ENCODE peak calls at places on chromosome 13, in ten cellular contexts. One of them, this sample, is unnamed.

GRCh38 chr13:45448965-45449559 is 15.7 kb upstream of the COG3 start:
- DNase-seq in MCF 10A: no peak
- DNase-seq in cardiac muscle cell: no peak
- DNase-seq in upper lobe of right lung: no peak
- DNase-seq in B cell: no peak
- DNase-seq in AG09319: no peak
- DNase-seq in lung: no peak
- DNase-seq in nephron progenitor cell: no peak
- DNase-seq in brain microvascular endothelial cell: no peak
- DNase-seq in upper lobe of left lung: no peak
- DNase-seq in this sample: no peak

GRCh38 chr13:48333976-48334375 is 30.4 kb downstream of the RB1 start:
- DNase-seq in MCF 10A: peak
- DNase-seq in B cell: no peak
- DNase-seq in cardiac muscle cell: peak
- DNase-seq in upper lobe of left lung: no peak
- DNase-seq in brain microvascular endothelial cell: no peak
- DNase-seq in upper lobe of right lung: no peak
- DNase-seq in AG09319: no peak
- DNase-seq in nephron progenitor cell: no peak
- DNase-seq in lung: no peak
- DNase-seq in this sample: no peak

GRCh38 chr13:71605744-71606143 is 261.3 kb downstream of the DACH1 start:
- DNase-seq in MCF 10A: no peak
- DNase-seq in cardiac muscle cell: no peak
- DNase-seq in AG09319: no peak
- DNase-seq in lung: no peak
- DNase-seq in brain microvascular endothelial cell: no peak
- DNase-seq in upper lobe of left lung: no peak
- DNase-seq in upper lobe of right lung: no peak
- DNase-seq in nephron progenitor cell: no peak
- DNase-seq in B cell: no peak
- DNase-seq in this sample: no peak

GRCh38 chr13:112619730-112620639 is 32.0 kb upstream of the TUBGCP3 start:
- DNase-seq in MCF 10A: no peak
- DNase-seq in upper lobe of left lung: no peak
- DNase-seq in cardiac muscle cell: peak
- DNase-seq in AG09319: no peak
- DNase-seq in upper lobe of right lung: no peak
- DNase-seq in lung: peak
- DNase-seq in brain microvascular endothelial cell: no peak
- DNase-seq in B cell: no peak
- DNase-seq in nephron progenitor cell: peak
- DNase-seq in this sample: no peak

GRCh38 chr13:86135856-86136255 is 336.6 kb upstream of the SLITRK6 start:
- DNase-seq in upper lobe of right lung: no peak
- DNase-seq in B cell: no peak
- DNase-seq in brain microvascular endothelial cell: no peak
- DNase-seq in lung: no peak
- DNase-seq in AG09319: no peak
- DNase-seq in nephron progenitor cell: no peak
- DNase-seq in cardiac muscle cell: no peak
- DNase-seq in MCF 10A: no peak
- DNase-seq in upper lobe of left lung: no peak
- DNase-seq in this sample: no peak

GRCh38 chr13:30394798-30395191 is 27.5 kb upstream of the UBE2L5 start:
- DNase-seq in brain microvascular endothelial cell: no peak
- DNase-seq in cardiac muscle cell: no peak
- DNase-seq in nephron progenitor cell: no peak
- DNase-seq in AG09319: no peak
- DNase-seq in MCF 10A: no peak
- DNase-seq in upper lobe of left lung: no peak
- DNase-seq in lung: no peak
- DNase-seq in B cell: no peak
- DNase-seq in upper lobe of right lung: no peak
- DNase-seq in this sample: no peak

GRCh38 chr13:54660277-54660676 is 1631.7 kb downstream of the OLFM4 start:
- DNase-seq in brain microvascular endothelial cell: no peak
- DNase-seq in MCF 10A: no peak
- DNase-seq in lung: no peak
- DNase-seq in upper lobe of left lung: peak
- DNase-seq in B cell: no peak
- DNase-seq in cardiac muscle cell: no peak
- DNase-seq in upper lobe of right lung: no peak
- DNase-seq in nephron progenitor cell: no peak
- DNase-seq in AG09319: no peak
- DNase-seq in this sample: no peak

GRCh38 chr13:36945078-36945477 is 25.0 kb upstream of the SMAD9 start:
- DNase-seq in nephron progenitor cell: no peak
- DNase-seq in lung: no peak
- DNase-seq in MCF 10A: no peak
- DNase-seq in AG09319: no peak
- DNase-seq in B cell: no peak
- DNase-seq in upper lobe of left lung: no peak
- DNase-seq in cardiac muscle cell: no peak
- DNase-seq in upper lobe of right lung: no peak
- DNase-seq in brain microvascular endothelial cell: no peak
- DNase-seq in this sample: no peak

GRCh38 chr13:102369303-102369702 is 32.5 kb downstream of the FGF14 start:
- DNase-seq in lung: no peak
- DNase-seq in brain microvascular endothelial cell: no peak
- DNase-seq in nephron progenitor cell: no peak
- DNase-seq in upper lobe of left lung: no peak
- DNase-seq in MCF 10A: peak
- DNase-seq in upper lobe of right lung: no peak
- DNase-seq in cardiac muscle cell: no peak
- DNase-seq in AG09319: no peak
- DNase-seq in B cell: no peak
- DNase-seq in this sample: no peak

GRCh38 chr13:20616059-20616797 is 49.3 kb downstream of the IFT88 start:
- DNase-seq in cardiac muscle cell: peak
- DNase-seq in AG09319: peak
- DNase-seq in upper lobe of right lung: no peak
- DNase-seq in nephron progenitor cell: no peak
- DNase-seq in B cell: no peak
- DNase-seq in upper lobe of left lung: no peak
- DNase-seq in brain microvascular endothelial cell: peak
- DNase-seq in MCF 10A: peak
- DNase-seq in lung: no peak
- DNase-seq in this sample: no peak

GRCh38 chr13:93227280-93227905 is 786 bp downstream of the GPC6 start:
- DNase-seq in B cell: no peak
- DNase-seq in MCF 10A: peak
- DNase-seq in upper lobe of left lung: peak
- DNase-seq in nephron progenitor cell: peak
- DNase-seq in lung: no peak
- DNase-seq in AG09319: no peak
- DNase-seq in cardiac muscle cell: peak
- DNase-seq in upper lobe of right lung: no peak
- DNase-seq in brain microvascular endothelial cell: peak
- DNase-seq in this sample: no peak

GRCh38 chr13:110713981-110714797 is 689 bp downstream of the ING1 start:
- DNase-seq in MCF 10A: peak
- DNase-seq in B cell: peak
- DNase-seq in nephron progenitor cell: peak
- DNase-seq in brain microvascular endothelial cell: peak
- DNase-seq in AG09319: no peak
- DNase-seq in lung: peak
- DNase-seq in cardiac muscle cell: peak
- DNase-seq in upper lobe of right lung: peak
- DNase-seq in upper lobe of left lung: peak
- DNase-seq in this sample: peak

GRCh38 chr13:34044041-34044440 is 226.1 kb downstream of the RFC3 start:
- DNase-seq in upper lobe of left lung: no peak
- DNase-seq in MCF 10A: peak
- DNase-seq in nephron progenitor cell: no peak
- DNase-seq in lung: no peak
- DNase-seq in B cell: no peak
- DNase-seq in AG09319: no peak
- DNase-seq in cardiac muscle cell: peak
- DNase-seq in upper lobe of right lung: no peak
- DNase-seq in brain microvascular endothelial cell: no peak
- DNase-seq in this sample: no peak

GRCh38 chr13:51158365-51158764 is 47.3 kb upstream of the C13orf42 start:
- DNase-seq in MCF 10A: no peak
- DNase-seq in cardiac muscle cell: no peak
- DNase-seq in lung: no peak
- DNase-seq in B cell: no peak
- DNase-seq in upper lobe of right lung: no peak
- DNase-seq in AG09319: no peak
- DNase-seq in nephron progenitor cell: peak
- DNase-seq in upper lobe of left lung: no peak
- DNase-seq in brain microvascular endothelial cell: no peak
- DNase-seq in this sample: no peak
- TF ChIP-seq CTCF in MCF 10A: no peak
- TF ChIP-seq CTCF in cardiac muscle cell: no peak
- TF ChIP-seq CTCF in lung: no peak
- TF ChIP-seq CTCF in B cell: no peak
- TF ChIP-seq CTCF in upper lobe of right lung: no peak
- TF ChIP-seq CTCF in AG09319: no peak
- TF ChIP-seq CTCF in nephron progenitor cell: no peak
- TF ChIP-seq CTCF in upper lobe of left lung: no peak
- TF ChIP-seq CTCF in brain microvascular endothelial cell: no peak
- TF ChIP-seq CTCF in this sample: no peak

DNA sequence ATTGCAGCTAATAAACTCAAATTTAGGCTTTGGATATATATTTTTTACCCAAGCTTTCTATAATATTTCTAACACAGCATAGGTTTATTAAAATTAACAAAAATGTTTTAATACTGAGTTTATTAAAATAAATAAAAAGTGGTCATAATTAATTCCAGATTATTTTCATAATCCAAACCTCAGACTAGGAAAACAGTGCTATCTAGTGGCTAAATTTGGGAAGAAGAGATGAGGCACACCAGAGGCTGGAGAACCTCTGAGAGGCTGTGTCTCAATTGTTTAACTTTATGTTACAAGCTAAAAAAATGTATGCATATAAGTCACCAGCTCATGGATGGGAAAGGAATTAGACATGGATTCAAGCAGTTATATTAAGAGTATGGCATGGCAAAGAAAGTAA is 392.5 kb downstream of the DIAPH3 start:
- DNase-seq in AG09319: no peak
- DNase-seq in MCF 10A: no peak
- DNase-seq in nephron progenitor cell: no peak
- DNase-seq in B cell: no peak
- DNase-seq in upper lobe of right lung: no peak
- DNase-seq in upper lobe of left lung: no peak
- DNase-seq in lung: no peak
- DNase-seq in cardiac muscle cell: peak
- DNase-seq in brain microvascular endothelial cell: peak
- DNase-seq in this sample: no peak
- TF ChIP-seq CTCF in AG09319: peak
- TF ChIP-seq CTCF in MCF 10A: peak
- TF ChIP-seq CTCF in nephron progenitor cell: peak
- TF ChIP-seq CTCF in B cell: peak
- TF ChIP-seq CTCF in upper lobe of right lung: peak
- TF ChIP-seq CTCF in upper lobe of left lung: peak
- TF ChIP-seq CTCF in lung: no peak
- TF ChIP-seq CTCF in cardiac muscle cell: peak
- TF ChIP-seq CTCF in brain microvascular endothelial cell: peak
- TF ChIP-seq CTCF in this sample: no peak

DNA sequence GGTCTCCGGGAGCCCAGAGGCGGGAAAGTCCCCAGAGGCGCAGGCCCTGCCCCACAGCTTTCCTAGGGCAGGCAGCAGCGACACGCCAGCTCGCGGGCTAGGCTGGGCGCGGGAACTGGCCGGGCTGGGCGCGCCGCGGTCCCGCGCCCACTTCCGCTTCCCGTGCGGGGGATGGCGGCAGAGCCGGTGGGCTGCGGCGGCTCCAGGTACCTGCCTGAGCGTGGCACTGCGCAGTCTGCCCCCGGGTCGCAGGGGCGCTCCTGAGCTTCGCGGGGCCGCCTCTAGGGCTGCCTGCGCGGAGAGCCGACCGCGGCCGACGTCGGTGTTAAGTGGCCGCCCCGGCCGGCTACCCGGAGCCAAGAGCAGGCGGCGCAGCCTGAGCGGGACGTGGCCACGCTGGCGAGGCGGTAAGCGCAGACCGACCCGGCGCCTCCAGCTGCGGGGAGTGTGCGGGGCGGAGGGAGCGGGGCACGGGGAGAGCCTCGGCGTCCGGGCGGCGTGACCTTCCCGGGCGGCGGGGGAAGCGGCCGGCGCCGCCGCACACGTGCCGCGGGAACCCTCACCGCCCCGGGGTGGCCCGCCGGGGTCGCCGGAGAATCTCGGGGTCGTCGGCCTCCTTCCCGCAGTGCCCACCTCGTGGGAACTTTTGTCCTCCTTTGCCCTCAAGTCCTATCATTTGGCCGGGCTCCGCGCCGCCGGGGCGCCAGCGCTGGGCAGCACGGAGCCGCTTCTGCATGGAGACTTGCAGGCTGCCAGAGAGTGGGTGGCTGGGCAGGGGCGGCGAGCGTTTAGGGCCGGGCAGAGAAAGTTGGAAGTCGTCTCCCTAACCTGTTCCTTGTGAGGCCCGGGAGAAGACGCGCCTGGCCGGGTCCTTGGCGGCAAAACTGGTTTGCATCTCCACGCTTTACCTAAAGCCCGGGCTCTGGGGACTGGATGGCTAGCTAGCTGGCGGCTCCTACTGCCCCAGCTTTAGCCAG is 31.4 kb upstream of the MPHOSPH8 start:
- DNase-seq in lung: no peak
- DNase-seq in AG09319: no peak
- DNase-seq in upper lobe of right lung: peak
- DNase-seq in B cell: peak
- DNase-seq in nephron progenitor cell: peak
- DNase-seq in cardiac muscle cell: peak
- DNase-seq in MCF 10A: peak
- DNase-seq in upper lobe of left lung: peak
- DNase-seq in brain microvascular endothelial cell: no peak
- DNase-seq in this sample: peak
- TF ChIP-seq CTCF in lung: no peak
- TF ChIP-seq CTCF in AG09319: no peak
- TF ChIP-seq CTCF in upper lobe of right lung: peak
- TF ChIP-seq CTCF in B cell: no peak
- TF ChIP-seq CTCF in nephron progenitor cell: no peak
- TF ChIP-seq CTCF in cardiac muscle cell: no peak
- TF ChIP-seq CTCF in MCF 10A: no peak
- TF ChIP-seq CTCF in upper lobe of left lung: peak
- TF ChIP-seq CTCF in brain microvascular endothelial cell: no peak
- TF ChIP-seq CTCF in this sample: no peak

DNA sequence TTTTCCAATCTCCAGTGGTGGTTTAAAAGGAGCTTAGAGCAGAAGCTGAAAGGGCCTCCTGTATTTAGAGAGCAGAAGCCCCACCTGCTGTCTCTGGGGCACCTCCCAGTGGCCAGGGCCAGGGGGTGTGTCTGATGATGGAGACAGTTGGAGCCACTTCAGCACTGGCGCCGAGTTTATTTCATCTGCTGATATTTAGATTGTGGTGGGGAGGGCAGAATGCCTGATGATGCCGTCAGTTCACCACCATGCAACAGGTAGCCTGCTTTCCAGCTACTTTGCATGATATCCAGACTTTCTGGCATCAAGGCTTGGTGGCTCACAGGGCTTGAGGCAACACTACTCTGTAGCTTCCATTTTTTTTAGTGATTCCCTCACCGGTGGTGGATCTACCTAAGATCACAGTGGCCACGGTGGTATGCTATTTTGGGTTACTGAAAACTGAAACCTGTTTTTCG is 371.9 kb downstream of the KCNRG start:
- DNase-seq in B cell: no peak
- DNase-seq in brain microvascular endothelial cell: no peak
- DNase-seq in upper lobe of right lung: peak
- DNase-seq in upper lobe of left lung: peak
- DNase-seq in cardiac muscle cell: no peak
- DNase-seq in lung: peak
- DNase-seq in nephron progenitor cell: peak
- DNase-seq in MCF 10A: no peak
- DNase-seq in AG09319: no peak
- DNase-seq in this sample: no peak
- TF ChIP-seq CTCF in B cell: peak
- TF ChIP-seq CTCF in brain microvascular endothelial cell: peak
- TF ChIP-seq CTCF in upper lobe of right lung: peak
- TF ChIP-seq CTCF in upper lobe of left lung: peak
- TF ChIP-seq CTCF in cardiac muscle cell: peak
- TF ChIP-seq CTCF in lung: no peak
- TF ChIP-seq CTCF in nephron progenitor cell: no peak
- TF ChIP-seq CTCF in MCF 10A: no peak
- TF ChIP-seq CTCF in AG09319: peak
- TF ChIP-seq CTCF in this sample: no peak